ENCODE peak calls at places on chromosomes 13 and 19, in five cellular contexts. E, P, H, N and B are unnamed samples. For H3K4me1, the result is how much of the 10 kb centered on the place peaks cover.

GRCh38 chr13:18235756-18236527 is 945.7 kb downstream of the TUBA3C start:
- DNase-seq in P (no peak), N (no peak), E (no peak), H (no peak), B (no peak)

GRCh38 chr13:34076943-34077703 is 259.2 kb downstream of the RFC3 start:
- DNase-seq in H (no peak), P (no peak), E (no peak), N (no peak), B (no peak)

GRCh38 chr19:15276620-15277019 is 44.4 kb upstream of the EPHX3 start:
- DNase-seq in E (no peak), N (no peak), P (no peak), H (no peak), B (no peak)

GRCh38 chr13:80340643-80341097 is 256 bp downstream of the SPRY2 start:
- DNase-seq in E (no peak), H (no peak), P (peak), N (no peak), B (no peak)

GRCh38 chr13:112882555-112883024 is 86.4 kb upstream of the MCF2L start:
- DNase-seq in P (no peak), E (no peak), H (no peak), N (no peak), B (no peak)

GRCh38 chr19:13835791-13836723 is 40.8 kb downstream of the ZSWIM4 start:
- DNase-seq in H (no peak), N (no peak), E (peak), P (peak), B (no peak)

GRCh38 chr13:50309872-50310594 is 294.8 kb downstream of the KCNRG start:
- DNase-seq in N (no peak), E (no peak), P (no peak), H (no peak), B (no peak)

GRCh38 chr13:26017196-26017921 is 34.5 kb downstream of the SHISA2 start:
- DNase-seq in E (no peak), N (no peak), H (no peak), P (no peak), B (peak)

GRCh38 chr13:50742353-50742752 is 101.1 kb downstream of the DLEU7 start:
- DNase-seq in P (no peak), H (no peak), N (no peak), E (no peak), B (no peak)

GRCh38 chr19:19335408-19336158 is 15.0 kb downstream of the MAU2 start:
- DNase-seq in H (no peak), N (no peak), E (no peak), P (no peak), B (no peak)

GRCh38 chr13:98581971-98582702 is 5.2 kb upstream of the STK24 start:
- DNase-seq in P (no peak), E (no peak), N (no peak), H (no peak), B (no peak)

DNA sequence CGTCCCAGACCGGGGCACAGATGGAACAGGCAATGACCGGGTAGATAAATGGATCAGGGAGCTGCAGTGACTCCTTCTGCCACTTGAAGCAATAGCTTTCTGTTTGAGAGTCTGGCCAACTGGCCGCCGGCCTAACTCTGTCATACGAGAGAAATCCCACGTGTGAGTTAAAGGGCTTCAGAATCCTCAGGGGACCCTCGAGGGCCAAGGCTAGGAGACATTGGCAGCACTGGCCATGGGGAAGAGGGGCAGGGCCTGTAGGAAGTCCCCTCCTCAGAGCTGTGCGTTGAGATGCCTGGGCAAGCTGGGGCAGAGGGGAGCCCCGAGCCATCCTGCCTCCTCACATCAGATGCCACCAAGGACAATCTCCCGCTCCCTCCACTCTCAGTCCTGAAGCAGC is 51.6 kb downstream of the KLF2 start:
- DNase-seq in N (no peak), H (no peak), E (no peak), P (no peak), B (no peak)
- H3K4me1 ChIP-seq in N (half or more), H (under half), E (under half), P (under half), B (half or more)

GRCh38 chr19:32346901-32347300 is 1.5 kb downstream of the ZNF507 start:
- DNase-seq in H (no peak), E (no peak), P (no peak), N (no peak), B (no peak)

GRCh38 chr19:32350492-32350891 is 5.1 kb downstream of the ZNF507 start:
- DNase-seq in H (no peak), N (no peak), E (no peak), P (no peak), B (no peak)

GRCh38 chr19:32351807-32352630 is 6.6 kb downstream of the ZNF507 start:
- DNase-seq in P (no peak), H (no peak), N (peak), E (no peak), B (no peak)

GRCh38 chr19:32345261-32346207 is at the start of gene ZNF507:
- DNase-seq in P (peak), E (peak), N (peak), H (peak), B (peak)

DNA sequence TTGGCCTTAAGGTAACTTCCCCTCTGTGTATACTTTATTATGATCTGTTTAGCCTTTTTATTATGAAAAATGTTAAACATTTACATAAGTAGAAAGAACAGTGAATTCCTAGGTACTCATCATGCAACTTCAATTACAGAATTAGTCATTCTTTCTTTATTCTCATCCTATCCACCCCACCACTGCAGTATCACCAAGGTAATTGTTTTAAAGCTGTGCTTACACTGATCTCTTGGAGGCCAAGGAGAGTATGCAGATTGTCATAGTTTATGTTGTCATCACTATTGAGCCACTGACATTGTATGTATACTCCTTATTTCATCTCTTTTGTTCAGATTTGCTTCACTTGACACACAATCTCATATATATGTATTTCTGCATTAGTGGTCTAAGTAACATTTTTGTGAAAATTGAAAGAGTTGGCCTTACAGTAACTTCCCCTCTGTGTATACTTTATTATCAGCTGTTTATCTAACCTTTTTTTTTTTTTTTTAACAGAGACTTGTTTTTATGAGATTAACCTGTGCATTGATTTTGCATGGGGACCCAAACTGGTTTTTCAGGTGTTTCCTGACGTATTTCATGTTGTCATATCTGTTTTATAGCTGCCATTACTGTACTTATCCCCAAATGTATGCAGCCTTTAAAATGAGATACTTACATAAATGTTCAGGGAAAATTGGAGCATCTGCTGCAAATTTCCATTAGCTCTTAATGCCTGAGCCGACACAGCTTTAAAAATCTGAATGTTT is 4.5 kb downstream of the ZNF507 start:
- DNase-seq in N (no peak), E (no peak), P (no peak), H (no peak), B (no peak)
- H3K4me1 ChIP-seq in N (under half), E (under half), P (under half), H (under half), B (under half)

GRCh38 chr13:48266967-48267639 is 34.1 kb downstream of the ITM2B start:
- DNase-seq in E (no peak), H (no peak), P (no peak), N (no peak), B (no peak)

GRCh38 chr13:48266150-48266549 is 33.1 kb downstream of the ITM2B start:
- DNase-seq in H (no peak), P (no peak), E (no peak), N (no peak), B (no peak)

GRCh38 chr13:48265217-48265815 is 32.3 kb downstream of the ITM2B start:
- DNase-seq in N (peak), P (no peak), E (no peak), H (no peak), B (no peak)

GRCh38 chr13:48263196-48263595 is 30.2 kb downstream of the ITM2B start:
- DNase-seq in E (no peak), H (no peak), N (no peak), P (no peak), B (no peak)

GRCh38 chr13:48264052-48264451 is 31.0 kb downstream of the ITM2B start:
- DNase-seq in P (no peak), H (no peak), N (no peak), E (no peak), B (no peak)
- H3K4me1 ChIP-seq in P (under half), H (under half), N (under half), E (under half), B (under half)

DNA sequence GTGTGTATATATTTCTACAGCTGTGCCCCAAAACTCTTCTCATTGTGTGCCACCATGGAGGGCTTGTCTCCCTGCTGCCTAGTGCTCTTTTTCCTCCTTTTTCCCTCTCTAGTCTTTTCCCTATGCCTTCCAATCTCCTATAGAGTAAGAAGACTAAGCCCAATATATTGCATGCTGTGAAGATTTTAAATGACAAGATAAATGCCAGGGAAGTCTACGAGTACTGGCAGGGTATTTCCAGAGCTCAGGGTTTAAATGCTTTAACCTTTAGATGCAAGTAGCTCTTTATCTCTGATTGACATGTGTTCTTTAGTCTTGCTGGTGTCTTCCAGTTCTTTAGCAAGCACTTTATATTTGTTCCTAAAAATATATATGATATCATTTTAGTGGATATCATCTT is 200.7 kb downstream of the SLITRK1 start:
- DNase-seq in H (no peak), E (no peak), P (no peak), N (no peak), B (no peak)
- H3K4me1 ChIP-seq in H (under half), E (under half), P (under half), N (under half), B (under half)

DNA sequence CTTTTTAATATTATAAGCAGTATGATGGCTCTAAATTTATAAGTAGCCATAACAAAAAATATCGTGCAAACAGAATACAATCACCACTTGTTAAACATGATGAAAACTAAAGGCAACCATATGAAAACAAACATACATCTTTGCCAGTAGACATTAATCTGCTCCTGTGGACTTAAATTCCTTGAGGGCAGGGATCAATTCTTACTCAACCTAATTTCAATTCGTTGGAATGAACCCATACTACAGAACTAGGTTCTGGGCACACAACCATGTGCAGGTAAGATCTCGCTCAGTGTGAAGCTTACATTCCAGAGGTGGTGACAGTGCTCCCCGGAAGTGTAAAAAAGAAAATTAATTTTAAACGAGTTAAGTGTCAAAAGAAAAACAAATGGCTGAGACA is 13.4 kb downstream of the TBC1D4 start:
- DNase-seq in H (no peak), N (no peak), P (no peak), E (no peak), B (no peak)
- H3K4me1 ChIP-seq in H (under half), N (under half), P (under half), E (under half), B (under half)

GRCh38 chr19:54366811-54367210 is 2.1 kb upstream of the LAIR1 start:
- DNase-seq in E (no peak), N (no peak), H (no peak), P (no peak), B (no peak)

GRCh38 chr19:54369082-54369691 is 4.5 kb upstream of the LAIR1 start:
- DNase-seq in N (no peak), E (no peak), H (no peak), P (no peak), B (no peak)

DNA sequence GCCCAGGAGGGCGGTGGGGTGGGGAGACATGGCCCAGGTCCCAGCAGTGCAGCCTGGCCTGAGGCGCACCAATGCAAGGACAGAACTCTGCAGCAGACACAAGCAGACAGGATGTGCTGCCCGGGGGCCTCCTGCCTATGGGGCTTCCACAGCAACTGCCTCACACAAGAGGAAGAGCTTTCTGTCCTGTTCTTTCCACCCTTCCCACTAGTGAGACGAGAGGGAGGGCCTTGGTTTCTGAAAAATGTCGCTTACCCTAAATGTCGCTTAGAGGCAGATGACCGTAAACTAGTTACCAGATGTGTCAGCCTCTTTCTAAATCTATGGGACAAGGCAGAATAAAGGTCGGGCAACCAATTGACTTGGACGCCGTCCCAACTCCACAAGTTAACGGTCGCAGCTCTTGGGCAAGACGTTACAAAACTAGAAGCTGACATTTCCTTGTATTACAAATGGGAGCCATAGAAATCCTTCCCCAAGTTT is at the start of gene LAIR1:
- DNase-seq in P (peak), N (peak), E (no peak), H (no peak), B (peak)
- H3K4me1 ChIP-seq in P (under half), N (half or more), E (under half), H (under half), B (half or more)

DNA sequence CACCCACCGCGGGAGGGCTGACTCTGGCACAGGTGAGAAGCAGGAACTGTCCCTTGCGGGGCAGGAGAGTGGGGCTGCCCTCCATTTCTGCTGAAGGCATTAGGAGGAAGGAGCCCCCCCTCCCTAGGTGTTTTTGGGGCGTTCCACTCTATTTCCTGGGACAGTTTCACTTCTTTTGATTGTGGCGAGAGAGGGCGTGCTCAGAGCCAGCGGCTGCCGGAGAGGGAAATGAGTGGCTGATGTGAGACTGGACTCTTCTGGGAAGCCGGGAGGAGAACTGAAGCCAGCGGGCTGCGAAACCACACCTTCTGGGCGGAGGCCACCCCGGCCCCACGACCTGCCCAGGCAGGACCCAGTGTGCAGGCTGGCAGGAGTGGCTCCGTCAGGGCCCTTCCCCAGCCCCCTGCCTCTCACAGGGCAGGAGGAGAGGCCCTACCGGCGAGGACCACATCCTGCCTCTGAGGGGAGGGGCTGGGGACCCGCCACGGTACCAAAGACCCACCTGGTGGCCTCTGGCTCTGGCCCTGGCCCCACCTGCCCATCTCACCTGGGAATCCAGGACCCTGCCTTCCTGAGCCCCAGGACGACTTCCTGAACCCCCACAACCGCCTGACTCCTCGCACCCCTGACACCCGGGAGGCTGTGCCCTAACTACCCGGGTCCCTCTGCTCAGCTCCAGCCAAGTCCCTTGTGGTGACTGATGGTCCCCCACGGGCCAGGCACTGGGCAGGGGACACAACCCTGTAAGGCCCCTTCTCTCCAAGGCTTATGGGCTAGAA is 25.9 kb downstream of the MPND start:
- DNase-seq in H (no peak), P (peak), N (peak), E (no peak), B (peak)
- H3K4me1 ChIP-seq in H (under half), P (half or more), N (under half), E (under half), B (under half)

GRCh38 chr19:3378352-3379146 is 12.2 kb downstream of the NFIC start:
- DNase-seq in N (no peak), P (no peak), E (no peak), H (no peak), B (no peak)

GRCh38 chr19:3383121-3383722 is 16.8 kb downstream of the NFIC start:
- DNase-seq in N (no peak), P (peak), H (no peak), E (no peak), B (no peak)

GRCh38 chr19:3382460-3383100 is 16.2 kb downstream of the NFIC start:
- DNase-seq in H (no peak), E (no peak), N (no peak), P (no peak), B (no peak)

GRCh38 chr19:3380829-3381228 is 14.4 kb downstream of the NFIC start:
- DNase-seq in P (no peak), H (no peak), N (no peak), E (no peak), B (no peak)

GRCh38 chr19:3381701-3382372 is 15.5 kb downstream of the NFIC start:
- DNase-seq in P (no peak), N (no peak), E (no peak), H (no peak), B (no peak)
- H3K4me1 ChIP-seq in P (half or more), N (under half), E (under half), H (under half), B (under half)

DNA sequence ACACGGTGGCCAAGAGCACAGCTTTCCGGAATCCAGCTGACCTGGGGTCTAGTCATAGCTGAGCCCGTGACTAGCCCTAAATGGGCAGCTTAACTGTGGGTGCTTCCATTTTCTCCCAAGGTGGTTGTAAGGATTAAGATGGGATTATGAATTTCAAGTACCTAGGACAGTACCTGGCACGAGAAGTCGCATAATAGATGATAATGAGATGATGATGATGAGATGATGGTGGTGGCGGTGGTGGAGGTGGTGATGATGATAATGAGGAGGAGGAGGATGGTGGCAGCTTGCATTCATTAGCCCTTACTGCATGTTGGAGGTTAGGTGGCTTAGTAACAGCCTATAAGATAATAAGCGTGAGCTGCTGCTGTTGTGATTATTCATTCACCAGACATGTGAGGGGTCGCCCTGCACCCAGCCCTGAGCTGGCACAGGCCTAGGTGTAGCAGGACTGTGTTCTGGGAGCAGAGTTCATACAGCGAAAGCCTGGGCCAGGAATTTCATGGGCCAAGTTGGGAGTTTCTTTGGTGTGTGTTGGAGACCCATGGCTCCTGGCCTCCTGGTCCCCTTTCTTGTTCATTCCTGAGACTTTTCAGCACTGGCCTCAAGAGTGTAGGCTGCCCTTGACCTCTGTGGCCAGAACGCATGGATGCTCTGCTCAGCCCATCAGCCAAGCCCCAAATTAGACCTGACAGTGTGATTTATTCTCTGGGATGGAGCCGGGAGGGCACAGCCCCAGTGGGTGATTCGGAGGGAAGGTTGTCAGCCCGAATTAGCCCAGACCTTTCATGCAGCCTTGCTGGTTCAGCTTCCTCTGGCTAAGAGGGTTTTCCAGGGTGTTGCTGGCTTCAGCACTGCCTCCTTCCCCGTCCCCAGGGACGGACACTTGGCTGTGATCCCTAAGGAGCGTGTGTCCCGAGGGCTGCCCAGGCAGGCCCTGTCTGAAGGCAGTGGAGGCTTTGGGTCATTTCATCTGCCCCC is 128.8 kb downstream of the SIPA1L3 start:
- DNase-seq in H (no peak), E (no peak), N (no peak), P (peak), B (no peak)
- H3K4me1 ChIP-seq in H (under half), E (under half), N (under half), P (under half), B (under half)